ENCODE peak calls at places on chromosome 1, in six cellular contexts. S, J, A, D, F and G are unnamed samples.

GRCh38 chr1:100868364-100868995 is 26.2 kb downstream of the EXTL2 start:
- DNase-seq in S (no peak), J (no peak), A (no peak), D (no peak), F (no peak), G (peak; percentile 66)

GRCh38 chr1:23407036-23407630 is 17.4 kb downstream of the TCEA3 start:
- DNase-seq in S (no peak), J (no peak), A (no peak), D (no peak), F (no peak), G (no peak)

GRCh38 chr1:9439074-9439761 is 100.0 kb upstream of the SLC25A33 start:
- DNase-seq in S (no peak), J (no peak), A (no peak), D (peak; percentile 91), F (no peak), G (no peak)

GRCh38 chr1:172401907-172402306 is 18.6 kb upstream of the C1orf105 start:
- DNase-seq in S (no peak), J (no peak), A (no peak), D (no peak), F (no peak), G (no peak)

GRCh38 chr1:58249729-58250586 is 296.6 kb downstream of the OMA1 start:
- DNase-seq in S (no peak), J (no peak), A (no peak), D (no peak), F (no peak), G (no peak)

GRCh38 chr1:32066489-32066873 is 6.3 kb upstream of the TMEM39B start:
- DNase-seq in S (no peak), J (no peak), A (no peak), D (peak; percentile 89), F (no peak), G (peak; percentile 97)

GRCh38 chr1:119027759-119028158 is 39.6 kb upstream of the TBX15 start:
- DNase-seq in S (no peak), J (no peak), A (no peak), D (no peak), F (no peak), G (no peak)

GRCh38 chr1:200780545-200781444 is 42.1 kb downstream of the CAMSAP2 start:
- DNase-seq in S (no peak), J (no peak), A (no peak), D (no peak), F (no peak), G (no peak)

GRCh38 chr1:211932581-211933010 is 102.0 kb upstream of the LPGAT1 start:
- DNase-seq in S (no peak), J (no peak), A (no peak), D (no peak), F (no peak), G (no peak)

GRCh38 chr1:236904874-236905741 is 99.1 kb downstream of the MT1HL1 start:
- DNase-seq in S (no peak), J (no peak), A (no peak), D (no peak), F (no peak), G (no peak)

GRCh38 chr1:28553229-28553930 is 495 bp downstream of the TRNAU1AP start:
- DNase-seq in S (no peak), J (peak; percentile 51), A (no peak), D (peak; percentile 90), F (no peak), G (peak; percentile 10)

GRCh38 chr1:100430368-100430767 is 78.1 kb downstream of the CDC14A start:
- DNase-seq in S (no peak), J (no peak), A (no peak), D (no peak), F (no peak), G (no peak)

GRCh38 chr1:38344705-38345104 is 298.1 kb upstream of the POU3F1 start:
- DNase-seq in S (no peak), J (no peak), A (peak; percentile 4), D (peak; percentile 26), F (no peak), G (no peak)

GRCh38 chr1:20663969-20664715 is 3.0 kb upstream of the DDOST start:
- DNase-seq in S (no peak), J (no peak), A (no peak), D (no peak), F (no peak), G (no peak)

GRCh38 chr1:46204406-46204742 is 1.2 kb downstream of the LURAP1 start:
- DNase-seq in S (no peak), J (peak; percentile 32), A (no peak), D (peak; percentile 90), F (no peak), G (no peak)

GRCh38 chr1:165352442-165353293 is 3.8 kb downstream of the LMX1A start:
- DNase-seq in S (no peak), J (no peak), A (no peak), D (no peak), F (no peak), G (no peak)

GRCh38 chr1:228317411-228317828 is 89.2 kb downstream of the TRIM11 start:
- DNase-seq in S (no peak), J (no peak), A (no peak), D (peak; percentile 78), F (no peak), G (no peak)

GRCh38 chr1:101290119-101290921 is 53.5 kb downstream of the S1PR1 start:
- DNase-seq in S (no peak), J (no peak), A (no peak), D (no peak), F (no peak), G (no peak)

GRCh38 chr1:48203287-48203900 is 19.1 kb upstream of the SLC5A9 start:
- DNase-seq in S (peak; percentile 30), J (no peak), A (no peak), D (no peak), F (no peak), G (no peak)

GRCh38 chr1:85245456-85245855 is 14.0 kb downstream of the C1orf52 start:
- DNase-seq in S (no peak), J (no peak), A (no peak), D (no peak), F (no peak), G (no peak)

GRCh38 chr1:149883598-149884247 is 15.6 kb upstream of the BOLA1 start:
- DNase-seq in S (no peak), J (no peak), A (no peak), D (peak; percentile 48), F (no peak), G (no peak)

GRCh38 chr1:99005537-99005942 is 879 bp upstream of the PLPPR5 start:
- DNase-seq in S (no peak), J (no peak), A (no peak), D (no peak), F (no peak), G (no peak)

GRCh38 chr1:227356582-227357228 is 38.4 kb upstream of the CDC42BPA start:
- DNase-seq in S (no peak), J (no peak), A (no peak), D (no peak), F (no peak), G (no peak)

GRCh38 chr1:45938029-45938428 is 134.6 kb downstream of the MAST2 start:
- DNase-seq in S (no peak), J (no peak), A (no peak), D (no peak), F (no peak), G (no peak)

GRCh38 chr1:7295946-7296345 is 475.1 kb upstream of the VAMP3 start:
- DNase-seq in S (no peak), J (no peak), A (no peak), D (peak; percentile 49), F (no peak), G (no peak)

GRCh38 chr1:234907585-234908457 is 220.8 kb downstream of the TOMM20 start:
- DNase-seq in S (no peak), J (no peak), A (no peak), D (no peak), F (no peak), G (no peak)

GRCh38 chr1:228782662-228783414 is 47.6 kb downstream of the RHOU start:
- DNase-seq in S (no peak), J (no peak), A (no peak), D (no peak), F (no peak), G (no peak)

GRCh38 chr1:162141273-162142023 is 72.0 kb downstream of the NOS1AP start:
- DNase-seq in S (no peak), J (no peak), A (no peak), D (no peak), F (no peak), G (no peak)

GRCh38 chr1:232571523-232571922 is 58.4 kb downstream of the SIPA1L2 start:
- DNase-seq in S (no peak), J (no peak), A (no peak), D (no peak), F (no peak), G (no peak)

GRCh38 chr1:14924455-14925325 is 228.9 kb upstream of the TMEM51 start:
- DNase-seq in S (peak; percentile 65), J (peak; percentile 18), A (no peak), D (no peak), F (no peak), G (no peak)

GRCh38 chr1:26772687-26773086 is 15.1 kb upstream of the PIGV start:
- DNase-seq in S (no peak), J (no peak), A (no peak), D (no peak), F (no peak), G (no peak)